ENCODE peak calls at places on chromosome 11, in nine cellular contexts. M is DMS 273 treated with DMSO at 0.1 percent for 48 hours; G is activated CD4-positive, CD25-positive, alpha-beta regulatory T cell treated with anti-CD3 and anti-CD28 coated beads, Interleukin-2, amount 50 U/mL, for 72 hours; L is WERI-Rb-1; J is iris pigment epithelial cell; U is NCI-H446; V is A549; N is activated naive CD4-positive, alpha-beta T cell treated with anti-CD3 and anti-CD28 coated beads for 36 hours; O is CD8-positive, alpha-beta T cell. P is an unnamed sample.

GRCh38 chr11:61787928-61788491 is 4.4 kb downstream of the TMEM258 start:
- DNase-seq in O (no peak), L (peak), U (no peak), J (peak), N (peak), M (no peak), V (peak), G (no peak), P (peak)

GRCh38 chr11:28337701-28338100 is 229.5 kb downstream of the METTL15 start:
- DNase-seq in V (no peak), G (no peak), N (no peak), L (no peak), U (no peak), M (no peak), J (peak), O (no peak), P (no peak)

GRCh38 chr11:81005595-81005994 is 1564.8 kb upstream of the TENM4 start:
- DNase-seq in L (no peak), V (peak), U (no peak), J (peak), N (no peak), M (no peak), O (no peak), G (no peak), P (peak)

GRCh38 chr11:63764712-63765631 is 3.6 kb downstream of the ZFTA start:
- DNase-seq in L (no peak), G (no peak), O (no peak), M (no peak), V (peak), N (no peak), J (no peak), U (no peak), P (no peak)

GRCh38 chr11:126391970-126392637 is 36.6 kb downstream of the ST3GAL4 start:
- DNase-seq in L (no peak), J (no peak), O (no peak), U (peak), M (no peak), V (peak), G (no peak), N (no peak), P (no peak)

GRCh38 chr11:126253265-126253664 is 15.4 kb downstream of the SRPRA start:
- DNase-seq in N (no peak), V (no peak), U (no peak), M (no peak), O (no peak), J (no peak), G (no peak), L (no peak), P (no peak)

GRCh38 chr11:96424693-96425092 is 34.9 kb downstream of the JRKL start:
- DNase-seq in O (no peak), G (no peak), L (no peak), N (no peak), V (no peak), U (no peak), J (peak), M (no peak), P (peak)

GRCh38 chr11:26420331-26420730 is 88.4 kb downstream of the ANO3 start:
- DNase-seq in O (no peak), L (no peak), M (no peak), V (no peak), G (no peak), U (no peak), N (no peak), J (no peak), P (no peak)

GRCh38 chr11:107780775-107781174 is 68.9 kb upstream of the SLN start:
- DNase-seq in G (no peak), O (no peak), U (no peak), L (no peak), J (no peak), M (no peak), V (peak), N (no peak), P (no peak)

GRCh38 chr11:10076458-10077141 is 217.4 kb downstream of the SBF2 start:
- DNase-seq in L (peak), J (peak), V (peak), O (no peak), U (peak), G (peak), N (peak), M (peak), P (peak)

GRCh38 chr11:28757725-28758515 is 649.7 kb downstream of the METTL15 start:
- DNase-seq in M (no peak), V (peak), U (no peak), J (peak), O (no peak), G (no peak), N (no peak), L (no peak), P (peak)

P was measured in Caki2.